ENCODE peak calls at places on chromosomes 6 and 20, in nine cellular contexts. J is CD4-positive, alpha-beta memory T cell; K is left ventricle myocardium inferior; M is GM23248; B is spleen; U is CD8-positive, alpha-beta T cell; C is naive thymus-derived CD4-positive, alpha-beta T cell; F is IMR-90; G is aorta. N is an unnamed sample.

GRCh38 chr20:3456648-3457047 is 14.2 kb upstream of the ATRN start:
- DNase-seq in C (no peak), K (no peak), B (no peak), G (no peak), F (no peak), M (no peak), J (no peak), U (no peak), N (no peak)

GRCh38 chr6:15077006-15077405 is 168.9 kb upstream of the JARID2 start:
- DNase-seq in M (peak; percentile 17), J (no peak), C (no peak), K (no peak), U (no peak), G (no peak), F (peak; percentile 53), B (no peak), N (no peak)

GRCh38 chr6:109406196-109406595 is 23.9 kb upstream of the CD164 start:
- DNase-seq in G (no peak), C (no peak), B (no peak), K (no peak), U (no peak), M (peak; percentile 89), F (peak; percentile 63), J (no peak), N (no peak)

GRCh38 chr6:41786451-41787218 is 859 bp upstream of the TOMM6 start:
- DNase-seq in B (peak; percentile 99), J (peak; percentile 89), F (peak; percentile 61), G (peak; percentile 97), U (peak; percentile 84), C (peak; percentile 90), K (peak; percentile 92), M (peak; percentile 92), N (peak; percentile 93)

GRCh38 chr6:5744497-5744896 is 262.2 kb downstream of the NRN1 start:
- DNase-seq in F (no peak), C (no peak), J (no peak), U (no peak), K (no peak), M (no peak), B (no peak), G (no peak), N (no peak)

GRCh38 chr20:62984666-62985065 is 22.1 kb downstream of the BHLHE23 start:
- DNase-seq in C (no peak), J (no peak), M (no peak), G (no peak), K (no peak), B (no peak), F (no peak), U (no peak), N (no peak)

GRCh38 chr6:72620866-72621242 is 1.0 kb upstream of the KCNQ5 start:
- DNase-seq in U (peak; percentile 6), C (no peak), F (no peak), G (peak; percentile 76), K (no peak), B (peak; percentile 80), M (no peak), J (no peak), N (no peak)

GRCh38 chr20:35012227-35013069 is 56.8 kb downstream of the MYH7B start:
- DNase-seq in U (no peak), M (no peak), J (no peak), K (no peak), C (no peak), F (no peak), G (peak; percentile 60), B (no peak), N (no peak)

GRCh38 chr20:45783656-45784294 is 7.9 kb downstream of the WFDC3 start:
- DNase-seq in K (peak; percentile 41), J (no peak), F (no peak), C (no peak), G (no peak), M (no peak), U (no peak), B (no peak), N (peak; percentile 73)

GRCh38 chr6:46541556-46541955 is 50.3 kb upstream of the RCAN2 start:
- DNase-seq in B (no peak), U (no peak), G (no peak), K (no peak), F (no peak), J (no peak), C (no peak), M (no peak), N (no peak)

GRCh38 chr6:83047065-83047754 is 18.4 kb downstream of the UBE3D start:
- DNase-seq in G (no peak), M (no peak), B (no peak), C (no peak), F (no peak), J (no peak), K (no peak), U (no peak), N (no peak)

GRCh38 chr6:105594821-105595220 is 191.9 kb upstream of the PREP start:
- DNase-seq in G (no peak), U (no peak), C (no peak), F (peak; percentile 41), M (peak; percentile 45), K (no peak), J (no peak), B (no peak), N (no peak)

GRCh38 chr6:139152088-139152891 is 17.4 kb downstream of the HECA start:
- DNase-seq in K (no peak), B (no peak), J (no peak), G (no peak), U (no peak), M (no peak), F (peak; percentile 84), C (no peak), N (no peak)

GRCh38 chr20:52426856-52427255 is 235.3 kb upstream of the ZFP64 start:
- DNase-seq in K (no peak), F (no peak), M (no peak), G (no peak), B (no peak), C (no peak), U (no peak), J (no peak), N (no peak)

GRCh38 chr6:81894788-81895221 is 142.3 kb upstream of the TENT5A start:
- DNase-seq in U (no peak), F (peak; percentile 39), K (peak; percentile 68), G (no peak), B (no peak), C (no peak), M (peak; percentile 67), J (no peak), N (peak; percentile 59)

DNA sequence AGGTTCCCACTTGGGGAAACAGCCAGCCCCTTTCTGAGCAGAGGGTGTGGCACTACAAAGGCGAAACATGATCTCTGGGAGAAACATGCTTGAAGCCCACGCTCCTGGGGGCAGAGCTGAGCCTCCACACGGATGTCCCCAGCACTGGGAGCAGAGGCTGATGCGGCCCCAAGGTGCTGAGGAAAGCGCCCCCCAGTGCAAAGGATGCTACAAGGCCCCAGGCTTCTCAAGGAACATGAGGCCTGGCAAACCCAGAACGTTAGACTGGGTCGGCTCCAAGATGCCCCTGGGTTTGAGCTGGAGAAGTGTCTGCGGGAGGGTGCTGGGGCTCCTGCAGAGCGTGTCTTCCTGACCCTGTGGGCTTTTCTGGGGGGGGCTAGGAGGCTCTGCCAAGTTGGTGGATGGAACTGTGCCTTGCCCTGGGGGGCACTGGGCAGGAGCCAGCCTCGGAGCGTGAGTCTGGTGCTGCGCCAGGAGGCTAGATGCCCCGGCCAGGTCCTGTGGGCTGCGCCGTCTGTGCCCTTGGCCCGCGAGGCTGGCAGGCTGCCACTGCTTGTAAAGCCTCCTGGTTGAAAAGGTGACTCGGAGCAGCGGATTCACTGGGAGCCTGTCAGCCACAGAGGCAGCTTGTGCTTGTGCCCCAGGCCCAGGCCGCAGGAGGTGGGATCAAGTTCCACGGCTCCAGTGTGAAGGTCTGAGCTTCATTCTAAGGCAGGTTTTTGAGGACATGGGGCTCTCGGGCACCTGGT is 8.1 kb downstream of the SYNJ2 start:
- DNase-seq in C (no peak), G (peak; percentile 89), F (peak; percentile 65), M (peak; percentile 70), J (no peak), K (peak; percentile 80), B (peak; percentile 77), U (no peak), N (peak; percentile 91)
- H3K4me3 ChIP-seq in C (peak overlapping the region; percentile 25), G (no peak overlapping the region), F (no peak overlapping the region), M (no peak overlapping the region), J (no peak overlapping the region), K (no peak overlapping the region), B (no peak overlapping the region), U (peak overlapping the region; percentile 38), N (no peak overlapping the region)

DNA sequence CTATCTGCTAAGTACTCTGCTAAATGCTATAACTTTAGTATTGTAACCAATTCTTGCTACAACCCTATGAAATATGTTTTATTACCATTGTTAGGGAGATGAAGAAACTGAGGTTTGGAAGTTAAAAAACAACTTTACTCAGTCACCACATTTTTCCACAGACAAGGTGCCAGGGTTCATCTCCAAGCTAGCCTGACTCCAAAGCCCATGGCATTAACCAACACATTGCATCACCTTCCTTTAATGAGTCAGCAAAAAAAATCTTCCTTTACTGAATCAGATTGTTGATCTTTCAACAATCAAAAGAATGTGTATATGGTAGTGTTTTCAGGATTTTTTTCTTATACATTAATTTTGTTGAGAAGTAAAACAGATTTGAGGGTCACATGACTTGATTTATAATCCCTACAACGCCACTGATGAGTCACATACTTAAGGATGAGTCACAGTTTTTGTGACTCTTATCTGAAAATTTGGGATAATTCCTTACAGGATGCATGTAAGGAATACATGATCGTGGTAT is 41.5 kb downstream of the MAN1A1 start:
- DNase-seq in B (no peak), G (no peak), F (peak; percentile 84), C (no peak), M (peak; percentile 79), U (no peak), K (no peak), J (no peak), N (no peak)
- H3K4me1 ChIP-seq in B (peaks cover 19% of the 10 kb centered on the region), G (peaks cover 2% of the 10 kb centered on the region), F (peaks cover 4% of the 10 kb centered on the region), C (peaks cover 7% of the 10 kb centered on the region), M (peaks cover 18% of the 10 kb centered on the region), U (peaks cover 8% of the 10 kb centered on the region), K (peaks cover 47% of the 10 kb centered on the region), J (peaks cover 22% of the 10 kb centered on the region), N (no peaks in the 10 kb centered on the region)

DNA sequence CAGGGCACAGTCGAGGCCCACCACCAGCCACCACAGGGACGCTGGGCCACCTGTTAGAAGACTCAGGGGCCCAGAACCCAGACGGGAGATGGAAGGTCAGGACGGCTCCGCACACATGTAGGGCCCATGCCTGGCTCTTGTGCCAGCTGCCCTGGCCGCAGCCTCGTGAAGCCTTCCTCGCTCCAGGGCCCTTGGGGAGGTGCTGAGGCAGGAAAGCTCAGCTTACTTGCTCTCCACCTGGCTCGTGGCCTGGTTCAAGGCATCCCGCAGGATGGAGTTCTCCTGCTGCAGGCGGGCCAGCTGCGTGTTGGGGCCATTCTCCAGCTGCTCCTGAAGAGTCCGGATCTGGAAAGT is 46.7 kb downstream of the RRBP1 start:
- DNase-seq in U (no peak), K (no peak), J (no peak), C (no peak), F (no peak), G (no peak), M (no peak), B (no peak), N (no peak)
- H3K36me3 ChIP-seq in U (no peaks in the 10 kb centered on the region), K (peaks cover 84% of the 10 kb centered on the region), J (peaks cover 20% of the 10 kb centered on the region), C (peaks cover 3% of the 10 kb centered on the region), F (peaks cover 95% of the 10 kb centered on the region), G (no peaks in the 10 kb centered on the region), M (peaks cover 45% of the 10 kb centered on the region), B (peaks cover 65% of the 10 kb centered on the region), N (peaks cover 93% of the 10 kb centered on the region)

DNA sequence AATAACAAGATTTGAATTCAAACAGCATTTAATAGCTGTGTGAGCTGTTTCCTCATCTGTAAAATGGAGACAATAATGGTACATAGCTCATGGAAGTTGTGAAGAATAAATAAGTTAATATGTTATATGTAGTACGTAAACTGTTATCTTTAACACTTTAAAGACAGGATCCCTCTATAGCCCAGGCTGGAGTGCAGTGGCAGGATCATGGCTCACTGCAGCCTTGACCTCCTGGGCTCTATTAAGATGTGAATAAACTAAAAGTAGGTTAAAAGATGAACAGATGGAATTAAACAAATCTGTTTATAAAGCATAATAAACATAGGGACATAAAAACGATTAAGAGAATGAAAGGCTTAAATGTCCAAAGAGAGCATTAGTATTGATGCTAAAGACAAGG is 3.0 kb downstream of the AMD1 start:
- DNase-seq in C (no peak), K (no peak), G (no peak), B (no peak), U (no peak), M (no peak), J (no peak), F (no peak), N (no peak)
- H3K4me3 ChIP-seq in C (peak overlapping the region; percentile 99), K (peak overlapping the region; percentile 93), G (no peak overlapping the region), B (no peak overlapping the region), U (peak overlapping the region; percentile 83), M (peak overlapping the region; percentile 82), J (peak overlapping the region; percentile 87), F (no peak overlapping the region), N (peak overlapping the region; percentile 95)